ENCODE peak calls at places on chromosomes 3 and 15, in eight cellular contexts. A, B, Q, T, G, X, N and V are unnamed samples.
A peak's percentile ranks its signal among the peaks of the same experiment; 100 is the strongest.

GRCh38 chr3:50418845-50419244 is 59.5 kb upstream of the TMEM115 start:
- DNase-seq in A (no peak), B (no peak), Q (no peak), T (no peak), G (no peak), X (no peak), N (no peak), V (no peak)

GRCh38 chr3:150292891-150293290 is 115.2 kb upstream of the TSC22D2 start:
- DNase-seq in A (peak; percentile 91), B (no peak), Q (no peak), T (no peak), G (no peak), X (no peak), N (no peak), V (no peak)

GRCh38 chr3:99896482-99896881 is 78.8 kb downstream of the CMSS1 start:
- DNase-seq in A (no peak), B (no peak), Q (no peak), T (no peak), G (no peak), X (no peak), N (no peak), V (no peak)

GRCh38 chr15:86634146-86634545 is 554.5 kb downstream of the AGBL1 start:
- DNase-seq in A (no peak), B (no peak), Q (no peak), T (no peak), G (no peak), X (no peak), N (no peak), V (no peak)

GRCh38 chr15:83380682-83381081 is 66.5 kb upstream of the SH3GL3 start:
- DNase-seq in A (no peak), B (peak; percentile 13), Q (peak; percentile 37), T (peak; percentile 53), G (peak; percentile 8), X (no peak), N (peak; percentile 55), V (peak; percentile 31)

GRCh38 chr3:39267631-39268553 is 11.9 kb downstream of the CX3CR1 start:
- DNase-seq in A (no peak), B (no peak), Q (no peak), T (no peak), G (no peak), X (no peak), N (no peak), V (no peak)

GRCh38 chr3:134427400-134428111 is 53.3 kb upstream of the AMOTL2 start:
- DNase-seq in A (peak; percentile 99), B (no peak), Q (peak; percentile 75), T (peak; percentile 60), G (no peak), X (peak; percentile 51), N (no peak), V (no peak)

GRCh38 chr3:2198880-2199279 is 100.2 kb downstream of the CNTN4 start:
- DNase-seq in A (no peak), B (no peak), Q (no peak), T (no peak), G (no peak), X (no peak), N (no peak), V (no peak)

GRCh38 chr3:134879991-134880390 is 84.9 kb downstream of the EPHB1 start:
- DNase-seq in A (no peak), B (no peak), Q (peak; percentile 29), T (no peak), G (no peak), X (no peak), N (no peak), V (no peak)

GRCh38 chr15:89654311-89654761 is 931 bp downstream of the KIF7 start:
- DNase-seq in A (no peak), B (no peak), Q (no peak), T (no peak), G (no peak), X (peak; percentile 36), N (no peak), V (no peak)

GRCh38 chr15:90213818-90214204 is 12.7 kb downstream of the SEMA4B start:
- DNase-seq in A (no peak), B (no peak), Q (no peak), T (no peak), G (no peak), X (peak; percentile 89), N (no peak), V (no peak)

GRCh38 chr3:127544806-127545545 is 45.6 kb downstream of the TPRA1 start:
- DNase-seq in A (no peak), B (no peak), Q (no peak), T (no peak), G (no peak), X (no peak), N (peak; percentile 46), V (no peak)

GRCh38 chr15:70480196-70480856 is 283.0 kb downstream of the UACA start:
- DNase-seq in A (no peak), B (no peak), Q (no peak), T (no peak), G (no peak), X (peak; percentile 62), N (no peak), V (no peak)

GRCh38 chr3:5126586-5126985 is 4.5 kb downstream of the ARL8B start:
- DNase-seq in A (no peak), B (no peak), Q (no peak), T (no peak), G (no peak), X (no peak), N (no peak), V (no peak)

GRCh38 chr3:106176734-106177133 is 307.9 kb upstream of the CBLB start:
- DNase-seq in A (no peak), B (peak; percentile 88), Q (no peak), T (no peak), G (no peak), X (no peak), N (no peak), V (peak; percentile 87)

GRCh38 chr3:149128856-149129255 is 582 bp upstream of the HPS3 start:
- DNase-seq in A (no peak), B (no peak), Q (no peak), T (no peak), G (no peak), X (no peak), N (no peak), V (no peak)

GRCh38 chr3:86938706-86939105 is 52.2 kb downstream of the VGLL3 start:
- DNase-seq in A (peak; percentile 99), B (no peak), Q (no peak), T (no peak), G (no peak), X (no peak), N (no peak), V (no peak)

GRCh38 chr3:64667887-64668581 is 19.8 kb downstream of the ADAMTS9 start:
- DNase-seq in A (no peak), B (no peak), Q (no peak), T (no peak), G (no peak), X (no peak), N (peak; percentile 69), V (no peak)
- TF ChIP-seq CTCF in A (no peak), B (no peak), Q (no peak), T (no peak), G (no peak), X (no peak), N (no peak), V (no peak)

DNA sequence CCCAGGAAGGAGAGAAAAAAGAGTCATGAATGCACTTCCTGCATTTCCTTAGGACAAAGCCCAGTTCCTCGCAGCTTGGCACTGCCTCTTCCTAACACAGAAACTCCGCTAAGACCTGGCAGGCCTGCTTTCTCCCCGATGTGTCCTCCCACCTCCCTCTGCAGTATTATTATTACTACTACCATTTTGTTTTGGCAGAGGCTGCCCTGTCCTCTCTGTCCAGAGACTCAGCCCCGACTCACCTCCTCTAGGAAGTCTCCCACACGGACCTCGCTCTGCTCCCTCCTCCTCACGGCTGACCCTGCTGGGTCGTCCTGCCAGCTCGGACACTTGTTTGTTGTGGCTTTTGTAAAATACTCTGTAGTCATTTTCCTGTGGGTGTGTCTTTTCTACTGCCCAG is 107.2 kb upstream of the HACD2 start:
- DNase-seq in A (no peak), B (no peak), Q (no peak), T (no peak), G (no peak), X (no peak), N (no peak), V (no peak)
- H3K4me3 ChIP-seq in A (no peak overlapping the region), B (no peak overlapping the region), Q (no peak overlapping the region), T (no peak overlapping the region), G (no peak overlapping the region), X (no peak overlapping the region), N (no peak overlapping the region), V (no peak overlapping the region)

GRCh38 chr3:131551761-131552160 is 49.0 kb upstream of the MRPL3 start:
- DNase-seq in A (no peak), B (no peak), Q (no peak), T (no peak), G (no peak), X (no peak), N (no peak), V (no peak)

GRCh38 chr3:131553495-131554247 is 50.9 kb upstream of the MRPL3 start:
- DNase-seq in A (no peak), B (peak; percentile 71), Q (no peak), T (no peak), G (no peak), X (no peak), N (no peak), V (peak; percentile 61)

GRCh38 chr3:131547585-131547984 is 44.8 kb upstream of the MRPL3 start:
- DNase-seq in A (no peak), B (no peak), Q (no peak), T (no peak), G (no peak), X (no peak), N (no peak), V (no peak)

GRCh38 chr3:131550562-131551188 is 47.9 kb upstream of the MRPL3 start:
- DNase-seq in A (no peak), B (no peak), Q (no peak), T (no peak), G (no peak), X (no peak), N (no peak), V (no peak)

GRCh38 chr3:131549340-131549739 is 46.6 kb upstream of the MRPL3 start:
- DNase-seq in A (no peak), B (no peak), Q (no peak), T (no peak), G (no peak), X (no peak), N (no peak), V (peak; percentile 12)
- TF ChIP-seq CTCF in A (peak; percentile 15), B (peak; percentile 70), Q (peak; percentile 35), T (no peak), G (peak; percentile 59), X (no peak), N (no peak), V (peak; percentile 76)

GRCh38 chr3:142998439-142998838 is 2.9 kb upstream of the U2SURP start:
- DNase-seq in A (no peak), B (no peak), Q (no peak), T (no peak), G (no peak), X (no peak), N (no peak), V (no peak)

GRCh38 chr3:142990706-142991105 is 10.7 kb upstream of the U2SURP start:
- DNase-seq in A (no peak), B (no peak), Q (no peak), T (no peak), G (no peak), X (no peak), N (no peak), V (no peak)

GRCh38 chr3:142997330-142997729 is 4.0 kb upstream of the U2SURP start:
- DNase-seq in A (no peak), B (no peak), Q (no peak), T (no peak), G (no peak), X (no peak), N (no peak), V (no peak)

GRCh38 chr3:142992323-142992722 is 9.0 kb upstream of the U2SURP start:
- DNase-seq in A (no peak), B (no peak), Q (no peak), T (no peak), G (no peak), X (no peak), N (no peak), V (no peak)

GRCh38 chr3:142993958-142994442 is 7.4 kb upstream of the U2SURP start:
- DNase-seq in A (no peak), B (no peak), Q (peak; percentile 66), T (peak; percentile 59), G (no peak), X (peak; percentile 82), N (peak; percentile 51), V (no peak)
- H3K4me3 ChIP-seq in A (no peak overlapping the region), B (no peak overlapping the region), Q (no peak overlapping the region), T (no peak overlapping the region), G (no peak overlapping the region), X (no peak overlapping the region), N (no peak overlapping the region), V (no peak overlapping the region)